ENCODE peak calls at places on chromosomes 7 and 10, in four cellular contexts. E, H, P and U are unnamed samples. For H3K4me1, the result is how much of the 10 kb centered on the place peaks cover.

GRCh38 chr10:31749981-31750850 is 178.4 kb downstream of the ARHGAP12 start:
- DNase-seq in E (no peak), H (peak), P (no peak), U (no peak)

GRCh38 chr10:7956508-7956907 is 98.0 kb upstream of the GATA3 start:
- DNase-seq in E (peak), H (peak), P (no peak), U (no peak)

GRCh38 chr7:69778138-69778537 is 179.9 kb downstream of the AUTS2 start:
- DNase-seq in P (no peak), H (no peak), E (no peak), U (no peak)

GRCh38 chr10:100528885-100529472 is 692 bp downstream of the NDUFB8 start:
- DNase-seq in H (no peak), P (peak), E (no peak), U (no peak)

GRCh38 chr10:58802047-58802446 is 289.4 kb downstream of the BICC1 start:
- DNase-seq in P (no peak), H (no peak), E (no peak), U (no peak)

GRCh38 chr10:63247771-63248170 is 114.6 kb downstream of the NRBF2 start:
- DNase-seq in H (peak), E (no peak), P (no peak), U (no peak)

GRCh38 chr7:121563177-121563576 is 167.1 kb upstream of the FAM3C start:
- DNase-seq in H (no peak), E (no peak), P (no peak), U (no peak)

GRCh38 chr10:32378371-32379301 is 31.7 kb upstream of the EPC1 start:
- DNase-seq in E (peak), P (peak), H (peak), U (peak)

GRCh38 chr7:73831656-73832579 is 1.1 kb downstream of the CLDN4 start:
- DNase-seq in H (no peak), E (no peak), P (no peak), U (no peak)

GRCh38 chr7:121591916-121592315 is 195.8 kb upstream of the FAM3C start:
- DNase-seq in P (no peak), H (no peak), E (no peak), U (no peak)

GRCh38 chr7:142809671-142810070 is 38.9 kb downstream of the PRSS2 start:
- DNase-seq in E (no peak), H (no peak), P (no peak), U (no peak)

GRCh38 chr10:103854687-103855423 is 521 bp downstream of the SH3PXD2A start:
- DNase-seq in E (peak), P (no peak), H (no peak), U (no peak)

GRCh38 chr10:3828404-3829192 is 43.6 kb upstream of the KLF6 start:
- DNase-seq in P (peak), H (peak), E (peak), U (no peak)

GRCh38 chr7:23157679-23158078 is 24.2 kb upstream of the NUP42 start:
- DNase-seq in H (no peak), P (no peak), E (no peak), U (no peak)

GRCh38 chr7:23161502-23161901 is 20.3 kb upstream of the NUP42 start:
- DNase-seq in E (no peak), H (no peak), P (no peak), U (no peak)

DNA sequence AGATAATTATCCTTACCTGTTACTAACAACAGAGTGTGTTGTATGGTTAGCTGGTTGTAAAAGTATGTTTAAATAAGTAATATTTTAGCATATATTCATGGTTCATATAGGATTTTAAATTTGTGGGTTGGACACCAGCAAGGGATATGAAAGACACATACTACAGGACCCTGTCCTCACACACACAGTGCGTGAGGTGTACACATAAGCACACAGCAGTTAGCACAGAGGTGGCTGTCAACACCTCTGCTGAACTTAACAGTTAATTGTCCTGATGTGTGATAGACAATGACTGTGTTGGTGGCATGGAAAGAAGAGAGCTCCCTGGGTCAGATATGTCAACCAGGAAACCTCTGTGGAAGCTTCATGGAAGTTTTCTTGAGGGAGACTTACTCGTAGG is 23.3 kb upstream of the NUP42 start:
- DNase-seq in E (no peak), H (no peak), P (no peak), U (no peak)
- H3K4me1 ChIP-seq in E (under half), H (under half), P (under half), U (under half)

GRCh38 chr7:25311346-25311745 is 83.1 kb upstream of the NPVF start:
- DNase-seq in H (no peak), P (no peak), E (no peak), U (no peak)
- H3K4me3 ChIP-seq in H (no peak), P (no peak), E (no peak), U (no peak)

DNA sequence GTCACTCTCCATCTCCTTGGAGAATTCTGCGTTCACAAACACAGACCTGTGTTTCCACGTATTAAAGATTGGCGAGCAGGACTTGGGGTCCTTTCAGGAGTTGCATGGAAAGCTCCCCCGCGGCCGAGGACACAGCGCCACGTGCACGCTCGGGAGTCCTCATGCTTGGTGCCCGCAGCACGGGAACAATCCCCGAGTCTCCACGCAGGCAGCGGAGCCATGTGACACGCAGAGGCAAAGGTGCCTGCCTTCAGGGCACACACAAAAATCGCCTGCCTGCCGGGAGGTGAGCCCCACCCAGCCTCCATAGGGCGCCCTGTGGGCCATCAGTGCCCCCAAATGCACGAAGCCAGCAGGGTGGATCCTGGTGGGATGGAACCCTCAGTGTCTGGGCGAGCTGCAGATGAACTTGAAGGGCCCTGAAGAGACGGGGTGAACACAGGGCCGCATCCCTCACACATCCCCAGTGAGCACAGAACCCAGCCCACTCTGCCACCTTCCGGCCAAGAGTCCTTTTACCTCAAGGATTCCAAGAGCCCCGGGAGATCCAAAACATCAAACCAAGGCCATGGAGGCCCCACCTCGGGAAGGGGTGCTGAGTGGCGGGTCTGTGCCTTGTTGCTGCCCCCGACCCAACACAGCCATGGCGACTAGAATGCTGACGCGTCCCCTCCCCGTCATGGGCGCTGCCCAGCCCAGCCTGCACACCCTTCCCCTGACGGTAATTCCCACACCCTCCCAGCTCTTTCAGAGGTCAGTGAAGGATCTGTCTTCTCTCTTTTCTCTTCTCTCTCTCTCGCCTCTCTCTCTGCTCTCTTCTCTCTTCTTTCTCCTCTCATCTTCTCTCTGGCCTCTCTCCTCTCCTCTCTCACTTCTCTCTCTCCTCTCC is 55.9 kb downstream of the CFAP46 start:
- DNase-seq in E (no peak), P (no peak), H (no peak), U (no peak)
- H3K9ac ChIP-seq in E (no peak), P (no peak), H (no peak), U (no peak)

GRCh38 chr7:38748056-38748610 is 117.0 kb upstream of the AMPH start:
- DNase-seq in E (peak), P (peak), H (no peak), U (no peak)

GRCh38 chr7:38746438-38746837 is 115.3 kb upstream of the AMPH start:
- DNase-seq in E (no peak), H (no peak), P (no peak), U (no peak)

GRCh38 chr7:38753347-38753746 is 122.2 kb upstream of the AMPH start:
- DNase-seq in E (no peak), H (no peak), P (no peak), U (no peak)

GRCh38 chr7:38756521-38756920 is 125.3 kb upstream of the AMPH start:
- DNase-seq in H (peak), E (peak), P (no peak), U (no peak)

GRCh38 chr7:38751416-38751815 is 120.2 kb upstream of the AMPH start:
- DNase-seq in H (no peak), P (no peak), E (no peak), U (no peak)
- H3K4me1 ChIP-seq in H (under half), P (under half), E (under half), U (under half)

GRCh38 chr10:133225707-133226191 is 4.3 kb upstream of the UTF1 start:
- DNase-seq in E (no peak), H (no peak), P (no peak), U (no peak)

GRCh38 chr10:133227256-133227655 is 2.8 kb upstream of the UTF1 start:
- DNase-seq in P (no peak), E (no peak), H (no peak), U (no peak)

GRCh38 chr10:133226251-133226808 is 3.7 kb upstream of the UTF1 start:
- DNase-seq in P (no peak), H (no peak), E (no peak), U (no peak)

GRCh38 chr10:133224076-133224475 is 5.9 kb upstream of the UTF1 start:
- DNase-seq in P (no peak), H (no peak), E (no peak), U (no peak)

DNA sequence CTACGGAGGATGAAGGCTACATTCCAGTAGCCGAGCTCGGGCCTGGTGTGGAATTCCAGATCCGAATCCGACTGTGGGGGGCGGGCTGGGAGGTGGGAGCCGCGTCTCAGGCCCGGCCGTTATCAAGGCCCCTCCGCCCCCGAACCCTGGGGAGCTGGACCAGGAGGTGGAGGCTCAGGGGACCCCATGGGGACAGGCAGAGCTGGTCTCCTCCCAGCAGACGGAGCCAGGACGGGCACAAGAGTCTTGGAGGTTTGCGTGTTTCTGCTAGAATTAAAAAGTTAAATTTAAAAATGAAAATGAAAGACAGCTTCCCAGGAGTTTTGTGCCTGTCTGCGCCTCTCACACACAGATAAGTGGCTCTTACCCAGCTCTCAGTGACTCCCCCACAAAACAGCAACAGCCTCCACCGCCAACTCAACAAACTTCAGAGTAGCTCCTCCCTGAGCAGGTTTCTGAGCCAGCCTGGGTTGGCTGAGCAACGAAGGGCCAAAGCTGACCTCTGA is 5.1 kb upstream of the UTF1 start:
- DNase-seq in E (no peak), H (no peak), P (peak), U (no peak)
- H3K4me3 ChIP-seq in E (no peak), H (no peak), P (no peak), U (no peak)

DNA sequence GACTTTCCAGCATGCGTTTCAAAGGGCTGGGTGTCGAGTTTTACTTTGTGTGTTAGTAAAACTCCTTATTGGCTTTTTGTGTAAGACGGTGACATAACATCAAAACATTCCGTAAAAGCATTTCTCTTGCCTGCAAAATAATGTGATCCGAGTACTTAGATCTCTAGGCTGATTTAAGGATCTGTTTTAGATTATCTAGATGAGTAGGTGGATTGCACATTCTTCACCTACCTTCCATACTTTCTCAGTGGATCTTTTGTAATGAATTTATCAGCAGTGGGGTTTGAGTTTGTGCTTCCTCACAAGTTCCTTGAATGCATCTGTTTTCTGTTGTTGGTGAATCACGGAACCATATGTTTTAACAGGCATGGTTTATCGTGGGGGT is 7.6 kb downstream of the RABGEF1 start:
- DNase-seq in P (no peak), E (no peak), H (peak), U (no peak)
- H3K9ac ChIP-seq in P (no peak), E (no peak), H (peak), U (no peak)

GRCh38 chr7:67535590-67535989 is 539.0 kb downstream of the TYW1 start:
- DNase-seq in E (no peak), H (no peak), P (no peak), U (no peak)
- H3K4me1 ChIP-seq in E (under half), H (under half), P (under half), U (under half)

GRCh38 chr7:28685291-28685659 is 272.9 kb downstream of the TRIL start:
- DNase-seq in P (no peak), H (no peak), E (no peak), U (no peak)

GRCh38 chr7:28685660-28686417 is 272.3 kb downstream of the TRIL start:
- DNase-seq in H (peak), E (peak), P (peak), U (peak)

GRCh38 chr7:28687631-28688030 is 270.5 kb downstream of the TRIL start:
- DNase-seq in H (no peak), E (no peak), P (no peak), U (no peak)

GRCh38 chr7:28684729-28685211 is 272.5 kb downstream of the CREB5 start:
- DNase-seq in H (no peak), E (no peak), P (no peak), U (no peak)

GRCh38 chr7:28686418-28686800 is 271.7 kb downstream of the TRIL start:
- DNase-seq in E (peak), H (peak), P (no peak), U (peak)
- H3K4me3 ChIP-seq in E (peak), H (peak), P (no peak), U (peak)

DNA sequence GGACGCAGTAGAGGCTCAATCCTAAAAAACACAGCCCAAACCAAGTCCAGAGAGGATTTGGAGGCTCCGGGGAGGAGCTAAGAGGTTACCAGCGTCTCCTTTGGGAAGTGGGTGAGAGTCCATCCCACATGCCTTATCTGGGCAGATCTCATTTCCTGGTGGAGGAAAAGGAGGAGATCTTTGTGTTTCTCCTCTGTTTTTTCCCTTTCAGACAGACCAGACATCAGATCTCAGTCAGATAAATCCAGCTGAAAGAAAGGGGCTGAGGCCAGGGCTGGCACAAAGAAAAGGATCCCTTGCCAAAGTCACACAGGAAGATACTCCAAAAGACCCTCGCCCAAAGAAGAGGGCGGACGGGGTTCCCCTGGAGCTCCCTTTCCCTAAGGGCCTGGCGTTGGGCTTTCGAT is 58.3 kb upstream of the COMTD1 start:
- DNase-seq in H (no peak), P (no peak), E (peak), U (no peak)
- H3K9ac ChIP-seq in H (peak), P (no peak), E (no peak), U (no peak)